ENCODE peak calls at places on chromosomes 16 and 17, in eight cellular contexts. One of them, this sample, is unnamed.

GRCh38 chr16:85228970-85229430 is 116.7 kb upstream of the CIBAR2 start:
- DNase-seq in kidney tubule cell: no peak
- DNase-seq in left colon: no peak
- DNase-seq in glutamatergic neuron: no peak
- DNase-seq in progenitor cell of endocrine pancreas: no peak
- DNase-seq in renal cortical epithelial cell: no peak
- DNase-seq in NCI-H1436: no peak
- DNase-seq in NCI-H345: no peak
- DNase-seq in this sample: no peak

GRCh38 chr16:47611042-47611441 is 149.9 kb downstream of the PHKB start:
- DNase-seq in NCI-H345: no peak
- DNase-seq in glutamatergic neuron: no peak
- DNase-seq in progenitor cell of endocrine pancreas: no peak
- DNase-seq in NCI-H1436: no peak
- DNase-seq in renal cortical epithelial cell: no peak
- DNase-seq in left colon: no peak
- DNase-seq in kidney tubule cell: no peak
- DNase-seq in this sample: no peak

GRCh38 chr17:30253316-30253715 is 17.8 kb upstream of the SLC6A4 start:
- DNase-seq in renal cortical epithelial cell: peak; percentile 14
- DNase-seq in NCI-H345: no peak
- DNase-seq in NCI-H1436: no peak
- DNase-seq in progenitor cell of endocrine pancreas: no peak
- DNase-seq in glutamatergic neuron: no peak
- DNase-seq in kidney tubule cell: no peak
- DNase-seq in left colon: no peak
- DNase-seq in this sample: no peak

GRCh38 chr17:7852262-7852670 is 2.6 kb upstream of the TMEM88 start:
- DNase-seq in NCI-H345: no peak
- DNase-seq in NCI-H1436: no peak
- DNase-seq in progenitor cell of endocrine pancreas: no peak
- DNase-seq in left colon: peak; percentile 42
- DNase-seq in renal cortical epithelial cell: no peak
- DNase-seq in glutamatergic neuron: no peak
- DNase-seq in kidney tubule cell: no peak
- DNase-seq in this sample: no peak

GRCh38 chr17:58529275-58529674 is 14.8 kb upstream of the MTMR4 start:
- DNase-seq in renal cortical epithelial cell: no peak
- DNase-seq in NCI-H345: no peak
- DNase-seq in progenitor cell of endocrine pancreas: no peak
- DNase-seq in NCI-H1436: no peak
- DNase-seq in left colon: no peak
- DNase-seq in kidney tubule cell: no peak
- DNase-seq in glutamatergic neuron: no peak
- DNase-seq in this sample: no peak

GRCh38 chr17:44350733-44351226 is 5.7 kb downstream of the GRN start:
- DNase-seq in NCI-H345: peak; percentile 58
- DNase-seq in renal cortical epithelial cell: peak; percentile 33
- DNase-seq in kidney tubule cell: peak; percentile 64
- DNase-seq in progenitor cell of endocrine pancreas: peak; percentile 70
- DNase-seq in NCI-H1436: peak; percentile 59
- DNase-seq in glutamatergic neuron: peak; percentile 90
- DNase-seq in left colon: peak; percentile 77
- DNase-seq in this sample: peak; percentile 74

GRCh38 chr16:66069576-66069975 is 296.9 kb upstream of the CDH5 start:
- DNase-seq in kidney tubule cell: no peak
- DNase-seq in left colon: no peak
- DNase-seq in glutamatergic neuron: no peak
- DNase-seq in NCI-H1436: no peak
- DNase-seq in progenitor cell of endocrine pancreas: no peak
- DNase-seq in NCI-H345: no peak
- DNase-seq in renal cortical epithelial cell: no peak
- DNase-seq in this sample: no peak

GRCh38 chr17:54898576-54898975 is 2.1 kb upstream of the TOM1L1 start:
- DNase-seq in kidney tubule cell: peak; percentile 42
- DNase-seq in renal cortical epithelial cell: peak; percentile 79
- DNase-seq in glutamatergic neuron: no peak
- DNase-seq in progenitor cell of endocrine pancreas: no peak
- DNase-seq in NCI-H1436: no peak
- DNase-seq in left colon: no peak
- DNase-seq in NCI-H345: no peak
- DNase-seq in this sample: no peak

GRCh38 chr16:65336169-65336568 is 214.3 kb upstream of the CDH11 start:
- DNase-seq in NCI-H1436: no peak
- DNase-seq in progenitor cell of endocrine pancreas: no peak
- DNase-seq in NCI-H345: no peak
- DNase-seq in kidney tubule cell: peak; percentile 12
- DNase-seq in renal cortical epithelial cell: peak; percentile 4
- DNase-seq in left colon: no peak
- DNase-seq in glutamatergic neuron: no peak
- DNase-seq in this sample: no peak

GRCh38 chr17:36148559-36149295 is 27.7 kb downstream of the TBC1D3B start:
- DNase-seq in renal cortical epithelial cell: peak; percentile 24
- DNase-seq in kidney tubule cell: peak; percentile 54
- DNase-seq in NCI-H1436: peak; percentile 57
- DNase-seq in glutamatergic neuron: peak; percentile 79
- DNase-seq in NCI-H345: peak; percentile 44
- DNase-seq in left colon: peak; percentile 68
- DNase-seq in progenitor cell of endocrine pancreas: peak; percentile 62
- DNase-seq in this sample: peak; percentile 53

GRCh38 chr16:2515180-2515803 is 1.5 kb downstream of the ATP6V0C start:
- DNase-seq in glutamatergic neuron: no peak
- DNase-seq in renal cortical epithelial cell: peak; percentile 12
- DNase-seq in progenitor cell of endocrine pancreas: no peak
- DNase-seq in NCI-H345: no peak
- DNase-seq in NCI-H1436: no peak
- DNase-seq in left colon: peak; percentile 57
- DNase-seq in kidney tubule cell: peak; percentile 34
- DNase-seq in this sample: no peak

GRCh38 chr17:2899911-2900310 is 103.7 kb downstream of the RAP1GAP2 start:
- DNase-seq in renal cortical epithelial cell: peak; percentile 73
- DNase-seq in progenitor cell of endocrine pancreas: peak; percentile 23
- DNase-seq in glutamatergic neuron: no peak
- DNase-seq in left colon: no peak
- DNase-seq in kidney tubule cell: peak; percentile 86
- DNase-seq in NCI-H345: no peak
- DNase-seq in NCI-H1436: no peak
- DNase-seq in this sample: no peak

GRCh38 chr17:77217136-77217535 is 76.4 kb downstream of the SEC14L1 start:
- DNase-seq in left colon: no peak
- DNase-seq in NCI-H1436: no peak
- DNase-seq in kidney tubule cell: no peak
- DNase-seq in renal cortical epithelial cell: no peak
- DNase-seq in progenitor cell of endocrine pancreas: no peak
- DNase-seq in glutamatergic neuron: no peak
- DNase-seq in NCI-H345: no peak
- DNase-seq in this sample: no peak

GRCh38 chr17:41322264-41322902 is 6.9 kb upstream of the KRTAP17-1 start:
- DNase-seq in left colon: no peak
- DNase-seq in kidney tubule cell: peak; percentile 83
- DNase-seq in glutamatergic neuron: no peak
- DNase-seq in progenitor cell of endocrine pancreas: no peak
- DNase-seq in NCI-H1436: peak; percentile 44
- DNase-seq in renal cortical epithelial cell: peak; percentile 79
- DNase-seq in NCI-H345: peak; percentile 47
- DNase-seq in this sample: no peak

GRCh38 chr16:22027633-22028032 is 19.7 kb downstream of the MOSMO start:
- DNase-seq in left colon: no peak
- DNase-seq in NCI-H1436: no peak
- DNase-seq in renal cortical epithelial cell: no peak
- DNase-seq in NCI-H345: no peak
- DNase-seq in progenitor cell of endocrine pancreas: no peak
- DNase-seq in glutamatergic neuron: no peak
- DNase-seq in kidney tubule cell: no peak
- DNase-seq in this sample: no peak

GRCh38 chr16:48165961-48166578 is 10.3 kb upstream of the ABCC12 start:
- DNase-seq in NCI-H345: peak; percentile 1
- DNase-seq in NCI-H1436: no peak
- DNase-seq in glutamatergic neuron: no peak
- DNase-seq in progenitor cell of endocrine pancreas: no peak
- DNase-seq in kidney tubule cell: no peak
- DNase-seq in renal cortical epithelial cell: no peak
- DNase-seq in left colon: no peak
- DNase-seq in this sample: no peak

GRCh38 chr16:20675488-20676267 is 21.8 kb downstream of the ACSM1 start:
- DNase-seq in glutamatergic neuron: no peak
- DNase-seq in renal cortical epithelial cell: peak; percentile 78
- DNase-seq in left colon: peak; percentile 78
- DNase-seq in progenitor cell of endocrine pancreas: no peak
- DNase-seq in NCI-H1436: no peak
- DNase-seq in kidney tubule cell: peak; percentile 83
- DNase-seq in NCI-H345: peak; percentile 79
- DNase-seq in this sample: peak; percentile 8

GRCh38 chr16:75238853-75239371 is 12.5 kb downstream of the BCAR1 start:
- DNase-seq in glutamatergic neuron: peak; percentile 68
- DNase-seq in kidney tubule cell: peak; percentile 51
- DNase-seq in NCI-H345: no peak
- DNase-seq in left colon: no peak
- DNase-seq in NCI-H1436: peak; percentile 39
- DNase-seq in renal cortical epithelial cell: no peak
- DNase-seq in progenitor cell of endocrine pancreas: no peak
- DNase-seq in this sample: no peak

GRCh38 chr17:69533481-69534234 is 119.2 kb downstream of the MAP2K6 start:
- DNase-seq in glutamatergic neuron: no peak
- DNase-seq in NCI-H345: no peak
- DNase-seq in left colon: no peak
- DNase-seq in kidney tubule cell: no peak
- DNase-seq in NCI-H1436: no peak
- DNase-seq in progenitor cell of endocrine pancreas: no peak
- DNase-seq in renal cortical epithelial cell: no peak
- DNase-seq in this sample: no peak

GRCh38 chr16:57688987-57689771 is 5.4 kb upstream of the DRC7 start:
- DNase-seq in NCI-H345: no peak
- DNase-seq in renal cortical epithelial cell: no peak
- DNase-seq in left colon: no peak
- DNase-seq in glutamatergic neuron: no peak
- DNase-seq in progenitor cell of endocrine pancreas: no peak
- DNase-seq in NCI-H1436: no peak
- DNase-seq in kidney tubule cell: no peak
- DNase-seq in this sample: no peak

GRCh38 chr16:58271589-58271988 is 23.2 kb downstream of the PRSS54 start:
- DNase-seq in progenitor cell of endocrine pancreas: no peak
- DNase-seq in renal cortical epithelial cell: no peak
- DNase-seq in NCI-H345: no peak
- DNase-seq in kidney tubule cell: peak; percentile 8
- DNase-seq in glutamatergic neuron: no peak
- DNase-seq in NCI-H1436: no peak
- DNase-seq in left colon: no peak
- DNase-seq in this sample: no peak

GRCh38 chr17:752620-753219 is 656 bp upstream of the GEMIN4 start:
- DNase-seq in glutamatergic neuron: peak; percentile 19
- DNase-seq in NCI-H345: peak; percentile 51
- DNase-seq in left colon: peak; percentile 66
- DNase-seq in kidney tubule cell: peak; percentile 29
- DNase-seq in renal cortical epithelial cell: peak; percentile 27
- DNase-seq in NCI-H1436: peak; percentile 50
- DNase-seq in progenitor cell of endocrine pancreas: no peak
- DNase-seq in this sample: peak; percentile 57

GRCh38 chr16:11618107-11618717 is 31.5 kb upstream of the LITAF start:
- DNase-seq in left colon: no peak
- DNase-seq in glutamatergic neuron: peak; percentile 52
- DNase-seq in renal cortical epithelial cell: no peak
- DNase-seq in kidney tubule cell: no peak
- DNase-seq in NCI-H345: no peak
- DNase-seq in progenitor cell of endocrine pancreas: no peak
- DNase-seq in NCI-H1436: no peak
- DNase-seq in this sample: no peak

GRCh38 chr17:37506678-37507077 is 17.0 kb downstream of the DUSP14 start:
- DNase-seq in NCI-H1436: no peak
- DNase-seq in renal cortical epithelial cell: peak; percentile 35
- DNase-seq in NCI-H345: no peak
- DNase-seq in left colon: no peak
- DNase-seq in progenitor cell of endocrine pancreas: no peak
- DNase-seq in glutamatergic neuron: peak; percentile 72
- DNase-seq in kidney tubule cell: peak; percentile 52
- DNase-seq in this sample: peak; percentile 54

GRCh38 chr17:50177983-50178834 is 12.4 kb downstream of the SGCA start:
- DNase-seq in glutamatergic neuron: peak; percentile 73
- DNase-seq in renal cortical epithelial cell: peak; percentile 91
- DNase-seq in progenitor cell of endocrine pancreas: peak; percentile 42
- DNase-seq in NCI-H345: peak; percentile 56
- DNase-seq in kidney tubule cell: peak; percentile 99
- DNase-seq in left colon: peak; percentile 83
- DNase-seq in NCI-H1436: peak; percentile 64
- DNase-seq in this sample: no peak

GRCh38 chr16:46757339-46758050 is 9.4 kb upstream of the MYLK3 start:
- DNase-seq in glutamatergic neuron: peak; percentile 39
- DNase-seq in left colon: no peak
- DNase-seq in renal cortical epithelial cell: no peak
- DNase-seq in NCI-H345: peak; percentile 55
- DNase-seq in kidney tubule cell: no peak
- DNase-seq in NCI-H1436: no peak
- DNase-seq in progenitor cell of endocrine pancreas: no peak
- DNase-seq in this sample: no peak

GRCh38 chr16:56189990-56190902 is 1.0 kb upstream of the GNAO1 start:
- DNase-seq in renal cortical epithelial cell: no peak
- DNase-seq in NCI-H345: no peak
- DNase-seq in progenitor cell of endocrine pancreas: no peak
- DNase-seq in kidney tubule cell: no peak
- DNase-seq in glutamatergic neuron: no peak
- DNase-seq in left colon: no peak
- DNase-seq in NCI-H1436: no peak
- DNase-seq in this sample: no peak

GRCh38 chr16:90077757-90078593 is 844 bp upstream of the PRDM7 start:
- DNase-seq in NCI-H1436: no peak
- DNase-seq in progenitor cell of endocrine pancreas: no peak
- DNase-seq in kidney tubule cell: peak; percentile 62
- DNase-seq in NCI-H345: peak; percentile 33
- DNase-seq in renal cortical epithelial cell: peak; percentile 45
- DNase-seq in glutamatergic neuron: peak; percentile 14
- DNase-seq in left colon: peak; percentile 47
- DNase-seq in this sample: peak; percentile 80

GRCh38 chr17:67460097-67460496 is 83.0 kb downstream of the PITPNC1 start:
- DNase-seq in progenitor cell of endocrine pancreas: peak; percentile 30
- DNase-seq in NCI-H1436: no peak
- DNase-seq in renal cortical epithelial cell: no peak
- DNase-seq in glutamatergic neuron: no peak
- DNase-seq in left colon: no peak
- DNase-seq in NCI-H345: peak; percentile 18
- DNase-seq in kidney tubule cell: no peak
- DNase-seq in this sample: no peak

GRCh38 chr17:48613862-48614694 is 1.0 kb downstream of the HOXB8 start:
- DNase-seq in left colon: peak; percentile 48
- DNase-seq in NCI-H345: no peak
- DNase-seq in progenitor cell of endocrine pancreas: no peak
- DNase-seq in glutamatergic neuron: no peak
- DNase-seq in NCI-H1436: no peak
- DNase-seq in renal cortical epithelial cell: no peak
- DNase-seq in kidney tubule cell: peak; percentile 43
- DNase-seq in this sample: no peak

GRCh38 chr16:85687651-85688471 is 893 bp downstream of the GINS2 start:
- DNase-seq in progenitor cell of endocrine pancreas: no peak
- DNase-seq in NCI-H1436: no peak
- DNase-seq in glutamatergic neuron: no peak
- DNase-seq in NCI-H345: no peak
- DNase-seq in left colon: peak; percentile 26
- DNase-seq in kidney tubule cell: no peak
- DNase-seq in renal cortical epithelial cell: no peak
- DNase-seq in this sample: no peak

GRCh38 chr17:2212328-2212981 is 91.1 kb downstream of the SMG6 start:
- DNase-seq in left colon: no peak
- DNase-seq in renal cortical epithelial cell: peak; percentile 89
- DNase-seq in NCI-H1436: no peak
- DNase-seq in NCI-H345: no peak
- DNase-seq in progenitor cell of endocrine pancreas: no peak
- DNase-seq in glutamatergic neuron: no peak
- DNase-seq in kidney tubule cell: peak; percentile 97
- DNase-seq in this sample: no peak

GRCh38 chr17:63434951-63435571 is 11.0 kb downstream of the CYB561 start:
- DNase-seq in NCI-H1436: no peak
- DNase-seq in NCI-H345: no peak
- DNase-seq in kidney tubule cell: peak; percentile 70
- DNase-seq in left colon: peak; percentile 79
- DNase-seq in progenitor cell of endocrine pancreas: no peak
- DNase-seq in renal cortical epithelial cell: peak; percentile 54
- DNase-seq in glutamatergic neuron: no peak
- DNase-seq in this sample: no peak

GRCh38 chr17:18038149-18038850 is 668 bp downstream of the ATPAF2 start:
- DNase-seq in progenitor cell of endocrine pancreas: no peak
- DNase-seq in NCI-H1436: no peak
- DNase-seq in glutamatergic neuron: no peak
- DNase-seq in left colon: peak; percentile 11
- DNase-seq in renal cortical epithelial cell: peak; percentile 26
- DNase-seq in kidney tubule cell: peak; percentile 53
- DNase-seq in NCI-H345: no peak
- DNase-seq in this sample: no peak

This sample was measured in CD4-positive, CD25-positive, alpha-beta regulatory T cell.